ENCODE peak calls at places on chromosomes 5 and 9, in seven cellular contexts. S is stomach, Z is A549, H is adrenal gland, U is IMR-90, G is uterus, L is heart left ventricle. O is an unnamed sample.

GRCh38 chr5:150000990-150001659 is 586 bp downstream of the HMGXB3 start:
- DNase-seq in S (peak), Z (peak), H (peak), U (peak), G (peak), L (peak), O (no peak)

GRCh38 chr9:74865177-74865576 is 22.5 kb downstream of the TRPM6 start:
- DNase-seq in S (no peak), Z (no peak), H (no peak), U (no peak), G (no peak), L (no peak), O (no peak)

GRCh38 chr5:34709861-34710673 is 53.9 kb downstream of the RAI14 start:
- DNase-seq in S (no peak), Z (no peak), H (no peak), U (peak), G (no peak), L (no peak), O (peak)

GRCh38 chr5:88879724-88880123 is 3.3 kb downstream of the MEF2C start:
- DNase-seq in S (no peak), Z (no peak), H (no peak), U (no peak), G (no peak), L (no peak), O (no peak)

GRCh38 chr5:76999451-76999850 is 30.8 kb upstream of the AGGF1 start:
- DNase-seq in S (no peak), Z (peak), H (no peak), U (peak), G (no peak), L (no peak), O (peak)

GRCh38 chr9:113523421-113524141 is 60.1 kb downstream of the RGS3 start:
- DNase-seq in S (no peak), Z (no peak), H (peak), U (no peak), G (peak), L (peak), O (no peak)

GRCh38 chr9:111108946-111109345 is 70.7 kb upstream of the LPAR1 start:
- DNase-seq in S (no peak), Z (no peak), H (no peak), U (peak), G (no peak), L (no peak), O (no peak)

GRCh38 chr5:107378218-107378899 is 292.4 kb downstream of the EFNA5 start:
- DNase-seq in S (no peak), Z (peak), H (no peak), U (peak), G (no peak), L (no peak), O (no peak)

GRCh38 chr9:114397219-114397847 is 9.6 kb upstream of the AKNA start:
- DNase-seq in S (no peak), Z (no peak), H (no peak), U (no peak), G (no peak), L (no peak), O (no peak)

GRCh38 chr5:43215073-43215631 is 23.1 kb downstream of the NIM1K start:
- DNase-seq in S (no peak), Z (no peak), H (no peak), U (no peak), G (no peak), L (no peak), O (no peak)

GRCh38 chr9:29214162-29214520 is 1640.9 kb upstream of the C9orf72 start:
- DNase-seq in S (peak), Z (peak), H (no peak), U (no peak), G (peak), L (no peak), O (no peak)

GRCh38 chr5:172110921-172111873 is 76.8 kb downstream of the STK10 start:
- DNase-seq in S (peak), Z (no peak), H (no peak), U (peak), G (no peak), L (peak), O (peak)

GRCh38 chr5:107997338-107997979 is 326.7 kb upstream of the EFNA5 start:
- DNase-seq in S (no peak), Z (no peak), H (no peak), U (peak), G (no peak), L (no peak), O (no peak)

GRCh38 chr5:105659396-105659795 is 2011.3 kb downstream of the EFNA5 start:
- DNase-seq in S (no peak), Z (no peak), H (no peak), U (no peak), G (no peak), L (no peak), O (no peak)

GRCh38 chr5:174108765-174109164 is 63.3 kb downstream of the NSG2 start:
- DNase-seq in S (no peak), Z (no peak), H (no peak), U (no peak), G (no peak), L (no peak), O (no peak)

GRCh38 chr5:172733179-172733973 is 37.6 kb downstream of the DUSP1 start:
- DNase-seq in S (peak), Z (no peak), H (no peak), U (peak), G (peak), L (peak), O (peak)

GRCh38 chr5:52997424-52997823 is 8.3 kb downstream of the ITGA2 start:
- DNase-seq in S (no peak), Z (peak), H (no peak), U (no peak), G (no peak), L (no peak), O (no peak)

GRCh38 chr5:72955768-72956323 is at the start of gene FCHO2:
- DNase-seq in S (peak), Z (peak), H (peak), U (peak), G (peak), L (peak), O (peak)

GRCh38 chr5:120096413-120096812 is 367.7 kb upstream of the PRR16 start:
- DNase-seq in S (no peak), Z (peak), H (no peak), U (peak), G (no peak), L (no peak), O (no peak)

GRCh38 chr9:134358026-134358967 is 32.0 kb downstream of the RXRA start:
- DNase-seq in S (peak), Z (no peak), H (no peak), U (peak), G (no peak), L (no peak), O (no peak)

GRCh38 chr5:107578051-107578635 is 92.6 kb downstream of the EFNA5 start:
- DNase-seq in S (no peak), Z (no peak), H (no peak), U (no peak), G (no peak), L (no peak), O (no peak)

GRCh38 chr9:98773721-98774120 is 22.6 kb downstream of the ANKS6 start:
- DNase-seq in S (no peak), Z (no peak), H (no peak), U (no peak), G (no peak), L (no peak), O (no peak)

GRCh38 chr9:90795084-90795483 is 6.5 kb upstream of the SYK start:
- DNase-seq in S (no peak), Z (no peak), H (no peak), U (no peak), G (no peak), L (no peak), O (no peak)

GRCh38 chr5:154756871-154757646 is 1.9 kb downstream of the LARP1 start:
- DNase-seq in S (peak), Z (peak), H (peak), U (peak), G (peak), L (peak), O (peak)

GRCh38 chr9:120702075-120702474 is 12.2 kb downstream of the MEGF9 start:
- DNase-seq in S (no peak), Z (peak), H (no peak), U (peak), G (no peak), L (no peak), O (no peak)

GRCh38 chr9:115250646-115251045 is 132.7 kb upstream of the TNC start:
- DNase-seq in S (no peak), Z (no peak), H (no peak), U (peak), G (peak), L (no peak), O (peak)

GRCh38 chr5:154358410-154359221 is 87.2 kb upstream of the SAP30L start:
- DNase-seq in S (no peak), Z (no peak), H (no peak), U (no peak), G (no peak), L (no peak), O (no peak)

GRCh38 chr9:90287567-90288274 is 354.9 kb downstream of the DIRAS2 start:
- DNase-seq in S (no peak), Z (no peak), H (no peak), U (no peak), G (no peak), L (no peak), O (no peak)

GRCh38 chr5:54009828-54010227 is 300.5 kb downstream of the ARL15 start:
- DNase-seq in S (no peak), Z (no peak), H (no peak), U (no peak), G (no peak), L (no peak), O (no peak)

GRCh38 chr9:89342948-89343347 is 24.6 kb downstream of the SECISBP2 start:
- DNase-seq in S (no peak), Z (no peak), H (no peak), U (peak), G (no peak), L (no peak), O (no peak)

GRCh38 chr5:136638084-136638483 is 272.7 kb upstream of the TRPC7 start:
- DNase-seq in S (no peak), Z (no peak), H (no peak), U (no peak), G (no peak), L (no peak), O (no peak)

GRCh38 chr5:175706499-175706898 is 48.6 kb downstream of the HRH2 start:
- DNase-seq in S (peak), Z (no peak), H (no peak), U (no peak), G (no peak), L (no peak), O (no peak)

GRCh38 chr9:127854169-127854833 is at the start of gene ENG:
- DNase-seq in S (peak), Z (no peak), H (peak), U (peak), G (peak), L (peak), O (peak)
- TF ChIP-seq POLR2A in S (no peak), Z (no peak), H (peak), U (no peak), G (no peak), L (peak), O (peak)

DNA sequence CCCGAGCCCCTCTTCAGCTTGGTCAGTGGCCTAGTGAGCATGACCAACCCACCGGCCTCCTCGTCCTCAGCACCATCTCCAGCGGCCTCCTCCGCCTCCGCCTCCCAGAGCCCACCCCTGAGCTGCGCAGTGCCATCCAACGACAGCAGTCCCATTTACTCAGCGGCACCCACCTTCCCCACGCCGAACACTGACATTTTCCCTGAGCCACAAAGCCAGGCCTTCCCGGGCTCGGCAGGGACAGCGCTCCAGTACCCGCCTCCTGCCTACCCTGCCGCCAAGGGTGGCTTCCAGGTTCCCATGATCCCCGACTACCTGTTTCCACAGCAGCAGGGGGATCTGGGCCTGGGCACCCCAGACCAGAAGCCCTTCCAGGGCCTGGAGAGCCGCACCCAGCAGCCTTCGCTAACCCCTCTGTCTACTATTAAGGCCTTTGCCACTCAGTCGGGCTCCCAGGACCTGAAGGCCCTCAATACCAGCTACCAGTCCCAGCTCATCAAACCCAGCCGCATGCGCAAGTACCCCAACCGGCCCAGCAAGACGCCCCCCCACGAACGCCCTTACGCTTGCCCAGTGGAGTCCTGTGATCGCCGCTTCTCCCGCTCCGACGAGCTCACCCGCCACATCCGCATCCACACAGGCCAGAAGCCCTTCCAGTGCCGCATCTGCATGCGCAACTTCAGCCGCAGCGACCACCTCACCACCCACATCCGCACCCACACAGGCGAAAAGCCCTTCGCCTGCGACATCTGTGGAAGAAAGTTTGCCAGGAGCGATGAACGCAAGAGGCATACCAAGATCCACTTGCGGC is 1.8 kb downstream of the EGR1 start:
- DNase-seq in S (peak), Z (peak), H (peak), U (peak), G (peak), L (no peak), O (no peak)
- TF ChIP-seq POLR2A in S (no peak), Z (no peak), H (no peak), U (no peak), G (no peak), L (no peak), O (no peak)

DNA sequence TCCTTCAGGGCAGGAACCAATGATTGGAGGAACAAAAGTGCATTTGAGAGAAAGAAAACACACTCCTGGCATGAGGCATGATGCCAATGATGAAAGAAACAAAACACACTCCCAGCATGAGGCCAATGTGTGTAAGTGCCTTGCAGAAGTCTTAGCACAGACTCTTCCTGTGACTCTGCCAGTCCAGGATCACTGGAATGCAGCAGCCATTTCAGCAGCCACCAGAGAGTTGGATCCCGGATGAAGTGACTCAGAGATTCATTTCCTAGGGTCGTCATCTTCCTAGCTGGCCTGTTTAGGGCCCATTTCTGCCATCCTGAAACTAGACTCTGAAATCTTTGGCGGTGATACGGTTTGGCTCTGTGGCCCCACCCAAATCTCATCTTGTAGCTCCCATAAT is 212.5 kb downstream of the CFAP90 start:
- DNase-seq in S (no peak), Z (no peak), H (no peak), U (no peak), G (no peak), L (no peak), O (peak)
- TF ChIP-seq POLR2A in S (no peak), Z (no peak), H (no peak), U (no peak), G (no peak), L (no peak), O (no peak)

DNA sequence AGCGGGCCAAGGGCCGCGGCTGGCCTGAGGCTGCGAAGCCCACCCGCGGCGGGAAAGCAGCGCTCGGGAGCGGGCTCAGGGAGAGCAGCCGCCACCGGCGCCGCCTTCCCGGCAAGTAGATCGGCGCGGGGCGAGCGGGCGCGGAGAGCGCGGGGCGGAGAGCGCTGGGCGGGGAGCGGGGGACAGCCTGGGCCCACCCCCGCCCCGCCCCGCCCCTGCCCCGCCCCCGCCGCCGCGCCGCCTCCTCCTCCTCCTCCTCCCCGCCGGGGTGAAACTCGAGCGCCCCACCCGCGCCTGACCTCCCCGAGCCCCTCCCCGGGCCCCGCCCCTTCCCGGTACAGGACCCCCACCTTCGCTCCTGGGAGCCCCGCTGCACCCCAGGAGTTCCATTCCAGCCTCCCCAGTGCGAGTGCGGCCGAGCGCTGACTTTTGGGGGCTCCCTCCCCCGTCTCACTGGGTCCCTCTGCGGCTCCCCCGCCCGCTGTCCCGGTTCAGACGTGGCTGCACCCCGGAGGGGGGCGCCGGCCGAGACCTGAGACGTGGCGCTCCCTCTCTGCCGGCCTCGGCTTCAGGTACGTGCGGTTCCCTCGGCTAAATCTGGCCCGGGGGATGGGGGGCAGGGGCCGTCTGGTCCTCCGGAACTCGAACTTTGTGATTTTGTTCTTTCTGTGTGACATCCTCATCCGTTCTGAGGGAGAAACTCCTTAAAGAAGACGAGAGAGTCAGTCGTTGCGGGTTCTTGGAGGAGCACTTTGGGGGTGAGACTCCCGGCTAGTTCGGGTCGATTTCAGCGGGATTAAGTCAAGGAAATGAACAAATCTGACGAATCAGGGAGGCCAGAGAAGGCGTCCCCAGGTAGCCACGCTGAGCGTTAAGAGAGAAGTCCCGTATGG is at the start of gene SEMA5A:
- DNase-seq in S (peak), Z (no peak), H (peak), U (peak), G (peak), L (peak), O (peak)
- TF ChIP-seq POLR2A in S (no peak), Z (no peak), H (no peak), U (peak), G (no peak), L (peak), O (peak)

DNA sequence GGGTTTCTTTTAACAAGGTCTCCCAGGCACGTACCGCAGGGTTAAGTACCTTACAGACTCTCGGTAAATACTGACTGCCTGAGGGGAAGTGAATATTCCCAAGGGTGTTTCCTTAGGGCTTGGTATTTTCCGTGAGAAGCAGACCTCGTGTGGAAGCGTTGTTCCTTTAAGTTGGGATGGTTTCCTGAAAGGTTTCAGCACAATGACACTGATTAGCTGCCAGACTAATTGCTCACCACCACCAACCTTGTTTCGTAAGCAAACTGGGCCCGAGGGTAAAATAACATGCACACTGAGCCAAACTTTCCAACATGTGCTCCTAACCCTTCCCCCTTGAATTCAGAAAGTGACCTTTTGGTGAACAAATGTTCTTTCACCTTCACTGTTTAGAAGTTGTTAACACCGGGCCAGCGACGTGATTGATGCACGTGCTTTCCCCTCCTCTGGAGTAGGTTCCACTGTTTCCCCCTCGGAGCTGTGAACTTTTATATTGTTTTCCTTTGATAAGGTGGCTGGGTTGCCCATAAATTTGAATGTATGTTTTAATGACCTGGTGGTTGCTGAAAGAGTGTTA is 128.1 kb upstream of the RPS23 start:
- DNase-seq in S (no peak), Z (no peak), H (no peak), U (peak), G (no peak), L (no peak), O (no peak)
- TF ChIP-seq POLR2A in S (no peak), Z (no peak), H (no peak), U (no peak), G (no peak), L (no peak), O (no peak)

GRCh38 chr5:81750308-81751008 is 439 bp downstream of the SSBP2 start:
- DNase-seq in S (peak), Z (no peak), H (no peak), U (no peak), G (no peak), L (peak), O (peak)
- TF ChIP-seq POLR2A in S (no peak), Z (no peak), H (peak), U (peak), G (no peak), L (peak), O (no peak)

DNA sequence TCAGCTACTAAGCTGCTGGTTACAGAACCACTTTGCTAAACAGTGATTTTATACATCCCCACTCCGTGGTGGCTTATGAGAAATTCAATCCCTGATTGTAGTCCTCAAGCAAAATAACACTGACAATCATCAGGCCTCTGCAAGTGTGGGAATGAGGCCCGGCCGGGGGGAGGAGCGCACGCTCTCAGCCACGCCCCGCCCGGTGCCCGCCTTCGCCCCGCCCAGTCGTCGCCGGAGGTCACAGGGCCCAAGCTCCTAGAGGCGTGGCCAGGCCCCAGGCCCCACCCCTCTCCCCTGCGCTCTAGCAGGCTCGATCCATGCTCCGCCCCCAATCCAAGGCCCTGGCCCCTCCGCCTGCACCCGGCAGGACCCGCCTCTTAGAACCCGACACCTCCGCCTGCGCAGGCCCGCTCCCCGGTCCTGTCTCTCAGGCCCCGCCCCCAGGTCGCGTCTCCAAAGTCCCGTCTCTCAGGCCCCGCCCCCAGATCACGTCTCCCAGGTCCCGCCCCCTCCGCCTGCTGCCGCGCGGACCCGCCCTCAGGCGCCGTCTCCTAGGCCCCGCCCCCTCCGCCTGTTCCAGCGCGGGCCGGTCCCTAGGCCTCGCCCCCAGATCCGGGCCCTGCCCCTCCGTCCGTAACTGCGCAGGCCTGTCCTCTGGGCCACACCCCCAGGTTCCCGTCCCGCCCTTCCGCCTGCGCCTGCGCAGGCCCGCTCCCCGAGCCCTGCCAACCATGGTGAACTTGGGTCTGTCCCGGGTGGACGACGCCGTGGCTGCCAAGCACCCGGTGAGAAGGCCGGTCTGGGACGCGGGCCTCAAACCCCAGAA is at the start of gene TMEM141:
- DNase-seq in S (peak), Z (peak), H (peak), U (peak), G (peak), L (peak), O (peak)
- TF ChIP-seq POLR2A in S (no peak), Z (peak), H (peak), U (no peak), G (peak), L (peak), O (peak)